ENCODE peak calls at places on chromosomes 1 and 21, in seven cellular contexts. L is sigmoid colon; P is thoracic aorta; D is AG04450; W is CD4-positive, alpha-beta T cell; S is testis; H is brain microvascular endothelial cell. F is an unnamed sample. For H3K27me3, the result is how much of the 10 kb centered on the place peaks cover.

GRCh38 chr1:117225931-117226330 is 15.2 kb upstream of the VTCN1 start:
- DNase-seq in L (no peak), P (no peak), D (no peak), W (no peak), S (no peak), H (no peak), F (no peak)

GRCh38 chr21:42443876-42444744 is 40.4 kb downstream of the UBASH3A start:
- DNase-seq in L (no peak), P (no peak), D (no peak), W (no peak), S (no peak), H (no peak), F (no peak)

GRCh38 chr1:88080875-88081274 is 603.2 kb upstream of the PKN2 start:
- DNase-seq in L (no peak), P (no peak), D (no peak), W (no peak), S (no peak), H (no peak), F (no peak)

GRCh38 chr1:89363196-89363595 is 663 bp upstream of the GBP6 start:
- DNase-seq in L (no peak), P (no peak), D (no peak), W (no peak), S (no peak), H (no peak), F (no peak)

GRCh38 chr1:12075195-12076114 is 12.4 kb downstream of the TNFRSF8 start:
- DNase-seq in L (no peak), P (no peak), D (peak), W (no peak), S (peak), H (peak), F (no peak)

GRCh38 chr1:199029401-199029800 is 390.6 kb downstream of the PTPRC start:
- DNase-seq in L (no peak), P (no peak), D (peak), W (no peak), S (no peak), H (peak), F (no peak)

GRCh38 chr1:206725053-206725963 is 40.6 kb downstream of the MAPKAPK2 start:
- DNase-seq in L (peak), P (no peak), D (no peak), W (peak), S (no peak), H (no peak), F (peak)

GRCh38 chr1:44262414-44262813 is 49.1 kb downstream of the DMAP1 start:
- DNase-seq in L (no peak), P (no peak), D (no peak), W (no peak), S (no peak), H (no peak), F (no peak)

GRCh38 chr1:11690669-11691301 is 725 bp upstream of the DRAXIN start:
- DNase-seq in L (no peak), P (no peak), D (no peak), W (no peak), S (no peak), H (no peak), F (peak)

GRCh38 chr1:182137546-182137945 is 76.0 kb upstream of the ZNF648 start:
- DNase-seq in L (no peak), P (no peak), D (no peak), W (no peak), S (no peak), H (no peak), F (no peak)

GRCh38 chr1:203572134-203572625 is 54.5 kb upstream of the ATP2B4 start:
- DNase-seq in L (no peak), P (no peak), D (no peak), W (no peak), S (no peak), H (peak), F (no peak)

GRCh38 chr1:66557157-66557556 is 23.2 kb downstream of the SGIP1 start:
- DNase-seq in L (no peak), P (no peak), D (no peak), W (no peak), S (no peak), H (no peak), F (no peak)

GRCh38 chr1:51541313-51542050 is 22.4 kb upstream of the EPS15 start:
- DNase-seq in L (no peak), P (no peak), D (no peak), W (no peak), S (no peak), H (no peak), F (no peak)

GRCh38 chr1:73382971-73383370 is 815.0 kb downstream of the LRRIQ3 start:
- DNase-seq in L (no peak), P (no peak), D (no peak), W (no peak), S (no peak), H (no peak), F (no peak)

GRCh38 chr1:25821630-25822091 is 1.9 kb downstream of the MTFR1L start:
- DNase-seq in L (no peak), P (no peak), D (no peak), W (no peak), S (peak), H (no peak), F (no peak)

GRCh38 chr1:181043025-181043880 is 9.5 kb downstream of the MR1 start:
- DNase-seq in L (no peak), P (no peak), D (no peak), W (no peak), S (no peak), H (no peak), F (no peak)

GRCh38 chr1:13950637-13951036 is 250.6 kb downstream of the PRDM2 start:
- DNase-seq in L (no peak), P (no peak), D (no peak), W (no peak), S (no peak), H (no peak), F (peak)

GRCh38 chr1:239511865-239512264 is 125.5 kb downstream of the CHRM3 start:
- DNase-seq in L (no peak), P (no peak), D (no peak), W (no peak), S (no peak), H (no peak), F (peak)

GRCh38 chr1:203556047-203556851 is 62.3 kb downstream of the OPTC start:
- DNase-seq in L (peak), P (peak), D (no peak), W (no peak), S (peak), H (no peak), F (peak)

GRCh38 chr1:201748331-201748730 is 80.6 kb upstream of the IPO9 start:
- DNase-seq in L (no peak), P (peak), D (peak), W (no peak), S (no peak), H (peak), F (no peak)

GRCh38 chr1:15155760-15156743 is 2.5 kb downstream of the TMEM51 start:
- DNase-seq in L (no peak), P (no peak), D (no peak), W (no peak), S (no peak), H (no peak), F (peak)

GRCh38 chr21:17848228-17848627 is 29.1 kb upstream of the C21orf91 start:
- DNase-seq in L (peak), P (no peak), D (peak), W (no peak), S (peak), H (peak), F (no peak)

GRCh38 chr1:154476791-154477190 is 25.2 kb upstream of the TDRD10 start:
- DNase-seq in L (no peak), P (no peak), D (no peak), W (no peak), S (no peak), H (no peak), F (no peak)

GRCh38 chr1:186188004-186188539 is 187.0 kb downstream of the TPR start:
- DNase-seq in L (no peak), P (no peak), D (peak), W (no peak), S (no peak), H (peak), F (no peak)

GRCh38 chr1:155192346-155193274 is 15.1 kb downstream of the THBS3 start:
- DNase-seq in L (no peak), P (no peak), D (no peak), W (peak), S (no peak), H (no peak), F (peak)

GRCh38 chr1:19250629-19251304 is 557 bp downstream of the EMC1 start:
- DNase-seq in L (no peak), P (no peak), D (no peak), W (no peak), S (no peak), H (no peak), F (no peak)

GRCh38 chr1:201861448-201861847 is 27.2 kb upstream of the SHISA4 start:
- DNase-seq in L (no peak), P (no peak), D (no peak), W (no peak), S (no peak), H (no peak), F (no peak)

GRCh38 chr1:209249280-209249670 is 334.2 kb upstream of the CAMK1G start:
- DNase-seq in L (no peak), P (no peak), D (no peak), W (no peak), S (no peak), H (no peak), F (no peak)

GRCh38 chr21:45457832-45458172 is 52.8 kb downstream of the COL18A1 start:
- DNase-seq in L (peak), P (no peak), D (no peak), W (no peak), S (no peak), H (no peak), F (no peak)

GRCh38 chr1:216830402-216830801 is 107.2 kb upstream of the ESRRG start:
- DNase-seq in L (no peak), P (no peak), D (no peak), W (no peak), S (no peak), H (no peak), F (no peak)

GRCh38 chr1:22141948-22142314 is 966 bp downstream of the WNT4 start:
- DNase-seq in L (no peak), P (no peak), D (no peak), W (no peak), S (no peak), H (no peak), F (no peak)

GRCh38 chr1:226738421-226738994 is 574 bp downstream of the ITPKB start:
- DNase-seq in L (no peak), P (no peak), D (no peak), W (peak), S (peak), H (no peak), F (peak)

GRCh38 chr1:92515796-92516201 is 29.1 kb upstream of the GFI1 start:
- DNase-seq in L (no peak), P (no peak), D (no peak), W (no peak), S (no peak), H (no peak), F (no peak)

GRCh38 chr21:43598416-43599120 is 60.7 kb downstream of the HSF2BP start:
- DNase-seq in L (no peak), P (no peak), D (no peak), W (no peak), S (no peak), H (peak), F (no peak)

DNA sequence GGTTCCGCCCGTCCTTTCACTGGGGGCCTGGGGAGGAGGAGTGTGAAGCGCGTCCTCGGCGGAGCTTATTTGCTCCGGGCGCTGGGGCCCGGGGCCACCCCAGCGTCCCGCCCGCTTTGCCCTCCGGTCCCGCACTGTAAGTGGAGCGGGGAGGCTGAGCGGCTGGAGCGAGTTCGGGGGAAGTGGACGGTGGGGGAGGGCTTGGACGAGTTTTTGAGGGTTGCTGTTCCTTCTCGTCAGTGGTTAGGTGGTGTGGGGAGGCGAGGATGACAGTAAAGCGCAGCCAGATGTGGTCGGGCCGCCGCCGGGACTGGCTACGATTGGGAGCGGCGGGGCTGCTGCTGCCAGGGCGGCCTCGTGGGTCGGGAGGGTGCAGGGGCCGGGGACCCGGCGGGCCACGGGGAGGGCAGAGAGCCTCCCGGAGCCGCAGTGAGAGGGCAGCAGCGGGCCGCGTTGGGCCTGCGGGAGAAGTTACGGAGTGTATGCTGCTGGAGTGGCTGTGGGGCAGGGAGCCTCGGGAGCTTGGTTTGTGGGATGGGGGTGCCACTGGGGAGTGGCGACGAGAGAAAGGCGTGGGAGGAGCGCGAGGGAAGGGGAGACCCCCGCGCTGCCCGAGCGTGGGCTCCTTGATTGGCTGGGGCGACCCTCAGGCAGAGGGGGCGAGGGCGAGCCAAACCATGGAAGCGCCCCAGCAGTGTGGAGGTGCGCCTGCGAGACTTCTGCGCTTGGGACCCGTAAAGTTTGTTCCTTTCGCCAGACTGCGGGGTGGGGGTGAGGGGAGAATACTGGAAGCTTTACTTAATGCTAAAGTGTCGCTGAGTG is 2.1 kb downstream of the ADGRL2 start:
- DNase-seq in L (peak), P (peak), D (no peak), W (no peak), S (peak), H (peak), F (peak)
- TF ChIP-seq CTCF in L (no peak), P (peak), D (peak), W (no peak), S (no peak), H (peak), F (no peak)

DNA sequence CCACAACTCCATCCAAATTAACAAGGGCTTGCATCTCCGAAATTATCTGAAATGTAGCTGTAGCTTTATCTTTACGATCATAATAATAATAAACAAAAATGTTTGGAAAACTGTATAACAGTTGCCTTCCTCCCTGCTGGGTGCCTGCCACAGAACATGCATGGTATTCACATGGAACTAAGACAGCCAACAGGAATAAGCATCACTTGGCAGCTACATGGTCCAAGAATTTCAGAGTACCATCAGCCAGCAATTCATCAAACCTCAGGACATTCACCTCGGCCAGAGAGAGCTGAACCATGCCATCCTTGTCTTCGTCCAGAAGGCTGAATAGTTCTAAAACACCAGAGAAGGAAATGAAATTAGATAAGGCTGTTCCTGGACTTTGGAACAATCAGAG is 122.7 kb downstream of the CAPN8 start:
- DNase-seq in L (no peak), P (no peak), D (no peak), W (no peak), S (no peak), H (no peak), F (no peak)
- H3K27me3 ChIP-seq in L (under half), P (under half), D (under half), W (under half), S (under half), H (under half), F (under half)

DNA sequence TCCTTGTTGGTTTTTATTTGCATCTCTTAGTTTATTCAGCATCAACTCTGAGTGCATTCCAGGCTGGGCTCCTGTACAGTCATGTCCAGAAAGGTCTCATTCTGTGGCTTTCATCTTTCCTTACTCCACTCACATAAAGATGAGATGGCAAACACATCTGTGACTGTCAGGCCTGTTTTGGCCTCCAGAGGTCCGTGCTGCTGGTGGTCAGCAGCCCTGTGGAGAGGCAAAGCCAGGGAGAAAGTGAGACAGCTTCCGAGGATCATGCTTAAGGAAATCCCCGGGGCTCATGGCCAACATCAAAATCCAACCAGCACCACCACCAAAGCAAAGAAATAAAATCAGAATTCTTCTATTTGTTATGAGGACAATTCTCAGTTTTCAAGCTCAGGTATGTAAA is 96.1 kb upstream of the HIVEP3 start:
- DNase-seq in L (no peak), P (no peak), D (no peak), W (no peak), S (no peak), H (no peak), F (no peak)
- TF ChIP-seq CTCF in L (no peak), P (no peak), D (no peak), W (no peak), S (no peak), H (peak), F (no peak)

DNA sequence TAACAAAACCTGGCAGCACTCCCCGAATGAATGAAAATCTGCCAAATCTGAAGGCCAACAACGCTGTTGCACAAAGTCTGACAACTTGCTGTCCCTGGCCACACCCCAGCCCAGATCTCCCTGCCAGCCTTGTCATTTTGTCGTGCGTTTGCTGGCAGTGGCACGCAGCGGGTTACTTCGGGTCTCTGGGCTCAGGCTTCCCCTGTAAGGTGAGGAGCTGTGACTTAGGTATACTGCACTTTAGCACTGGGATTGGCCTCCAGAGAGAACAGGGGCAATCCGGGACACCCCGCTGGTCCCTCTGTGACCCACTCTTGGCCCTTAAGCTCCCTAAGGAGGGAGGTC is 34.3 kb upstream of the SIM2 start:
- DNase-seq in L (no peak), P (no peak), D (no peak), W (no peak), S (no peak), H (no peak), F (no peak)
- H3K27me3 ChIP-seq in L (under half), P (under half), D (under half), W (under half), S (under half), H (under half), F (under half)

GRCh38 chr1:47331875-47332274 is 1.7 kb upstream of the CMPK1 start:
- DNase-seq in L (no peak), P (no peak), D (no peak), W (no peak), S (no peak), H (no peak), F (no peak)

GRCh38 chr1:47332779-47333577 is 612 bp upstream of the CMPK1 start:
- DNase-seq in L (no peak), P (no peak), D (no peak), W (no peak), S (no peak), H (no peak), F (no peak)

GRCh38 chr1:47333578-47333921 is at the start of gene CMPK1:
- DNase-seq in L (peak), P (peak), D (no peak), W (peak), S (peak), H (peak), F (peak)

GRCh38 chr1:47334765-47335435 is 1.3 kb downstream of the CMPK1 start:
- DNase-seq in L (no peak), P (no peak), D (no peak), W (no peak), S (no peak), H (no peak), F (no peak)

GRCh38 chr1:47333922-47334764 is 553 bp downstream of the CMPK1 start:
- DNase-seq in L (peak), P (peak), D (no peak), W (peak), S (peak), H (peak), F (peak)
- TF ChIP-seq CTCF in L (no peak), P (no peak), D (peak), W (no peak), S (peak), H (peak), F (no peak)

GRCh38 chr1:24321150-24321549 is 2.0 kb downstream of the GRHL3 start:
- DNase-seq in L (no peak), P (no peak), D (no peak), W (no peak), S (no peak), H (no peak), F (no peak)

GRCh38 chr1:24323281-24323680 is 4.1 kb downstream of the GRHL3 start:
- DNase-seq in L (no peak), P (no peak), D (no peak), W (no peak), S (no peak), H (no peak), F (no peak)

GRCh38 chr1:24321712-24322635 is 2.8 kb downstream of the GRHL3 start:
- DNase-seq in L (peak), P (no peak), D (peak), W (peak), S (peak), H (peak), F (no peak)

GRCh38 chr1:24324903-24325302 is 5.7 kb downstream of the GRHL3 start:
- DNase-seq in L (no peak), P (no peak), D (no peak), W (no peak), S (no peak), H (no peak), F (no peak)

GRCh38 chr1:24322636-24323177 is 3.5 kb downstream of the GRHL3 start:
- DNase-seq in L (no peak), P (no peak), D (no peak), W (no peak), S (no peak), H (no peak), F (no peak)
- H3K27me3 ChIP-seq in L (under half), P (under half), D (under half), W (under half), S (under half), H (half or more), F (under half)

GRCh38 chr1:152481869-152482664 is 28.5 kb upstream of the LCE5A start:
- DNase-seq in L (no peak), P (no peak), D (no peak), W (no peak), S (no peak), H (no peak), F (no peak)

GRCh38 chr1:152487871-152488270 is 22.7 kb upstream of the LCE5A start:
- DNase-seq in L (no peak), P (no peak), D (no peak), W (no peak), S (no peak), H (no peak), F (no peak)

DNA sequence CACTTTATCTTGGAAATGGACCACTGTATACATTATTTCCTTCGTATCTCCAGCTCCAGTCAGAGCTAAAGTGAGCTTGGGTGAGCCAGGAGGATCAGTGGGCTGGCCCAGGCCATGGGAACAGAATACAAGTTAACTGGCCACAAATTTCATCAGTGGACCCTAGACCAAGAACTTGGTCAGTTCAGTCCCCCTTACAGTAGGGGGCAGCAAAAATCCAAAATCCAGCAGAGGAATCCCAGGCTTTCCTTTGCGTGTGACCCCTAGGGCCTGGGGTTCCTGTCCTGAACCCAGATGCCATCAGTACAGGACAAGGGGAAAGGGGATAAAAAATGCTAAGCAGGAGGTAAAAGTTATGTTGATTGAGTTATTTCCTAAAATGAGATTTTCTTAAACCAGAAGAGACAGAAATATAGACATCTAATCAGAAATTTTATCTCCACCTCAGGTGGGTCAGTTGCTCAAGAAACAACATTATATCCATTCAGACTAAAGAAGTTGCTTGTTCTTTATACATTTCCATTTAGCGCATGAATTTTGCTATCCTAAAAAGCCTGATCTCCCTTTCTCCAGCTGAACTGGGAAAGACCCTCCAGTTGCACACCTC is 24.1 kb upstream of the LCE5A start:
- DNase-seq in L (no peak), P (no peak), D (no peak), W (no peak), S (no peak), H (no peak), F (no peak)
- TF ChIP-seq CTCF in L (no peak), P (no peak), D (no peak), W (no peak), S (no peak), H (peak), F (peak)

F was measured in WERI-Rb-1.